ENCODE peak calls at places on chromosomes 2 and 18, in five cellular contexts. R is adrenal gland; G is neuronal stem cell; Q is CD8-positive, alpha-beta memory T cell; I is cardiac fibroblast. P is an unnamed sample.

GRCh38 chr2:98643496-98644100 is 35.2 kb downstream of the UNC50 start:
- DNase-seq in R (no peak), G (no peak), Q (no peak), I (peak), P (no peak)

GRCh38 chr2:78532762-78533399 is 492.6 kb upstream of the REG3G start:
- DNase-seq in R (no peak), G (no peak), Q (no peak), I (no peak), P (peak)

GRCh38 chr2:137947714-137948336 is 16.4 kb upstream of the HNMT start:
- DNase-seq in R (peak), G (peak), Q (peak), I (peak), P (peak)

GRCh38 chr2:130346741-130347066 is 4.0 kb downstream of the IMP4 start:
- DNase-seq in R (no peak), G (no peak), Q (no peak), I (no peak), P (no peak)

GRCh38 chr2:27306657-27307544 is 1.3 kb downstream of the UCN start:
- DNase-seq in R (no peak), G (no peak), Q (no peak), I (no peak), P (peak)

GRCh38 chr2:191020742-191021381 is 6.9 kb upstream of the STAT1 start:
- DNase-seq in R (peak), G (no peak), Q (peak), I (peak), P (no peak)

GRCh38 chr2:69618362-69618761 is 25.2 kb downstream of the AAK1 start:
- DNase-seq in R (peak), G (no peak), Q (no peak), I (no peak), P (no peak)

GRCh38 chr18:62420513-62421209 is 95.6 kb downstream of the TNFRSF11A start:
- DNase-seq in R (no peak), G (no peak), Q (peak), I (peak), P (no peak)

GRCh38 chr18:57352761-57353136 is 392 bp downstream of the ST8SIA3 start:
- DNase-seq in R (no peak), G (peak), Q (no peak), I (no peak), P (peak)

GRCh38 chr2:217279571-217279970 is 419.7 kb upstream of the TNP1 start:
- DNase-seq in R (no peak), G (no peak), Q (no peak), I (peak), P (no peak)

GRCh38 chr2:128420131-128420530 is 101.5 kb upstream of the HS6ST1 start:
- DNase-seq in R (peak), G (no peak), Q (no peak), I (no peak), P (peak)

GRCh38 chr2:8337321-8337720 is 344.5 kb upstream of the ID2 start:
- DNase-seq in R (no peak), G (no peak), Q (no peak), I (no peak), P (no peak)

GRCh38 chr2:217757108-217757463 is 245.7 kb downstream of the TNS1 start:
- DNase-seq in R (no peak), G (no peak), Q (no peak), I (no peak), P (no peak)

GRCh38 chr18:3305933-3306332 is 44.0 kb downstream of the MYL12B start:
- DNase-seq in R (peak), G (no peak), Q (no peak), I (peak), P (peak)

GRCh38 chr2:237491515-237492118 is 4.6 kb downstream of the MLPH start:
- DNase-seq in R (no peak), G (no peak), Q (no peak), I (no peak), P (no peak)

GRCh38 chr2:201363857-201364560 is 6.9 kb upstream of the FLACC1 start:
- DNase-seq in R (no peak), G (no peak), Q (no peak), I (peak), P (peak)

GRCh38 chr2:102604754-102605153 is 14.6 kb upstream of the SLC9A2 start:
- DNase-seq in R (peak), G (no peak), Q (no peak), I (no peak), P (no peak)

GRCh38 chr2:16632615-16633014 is 33.0 kb downstream of the CYRIA start:
- DNase-seq in R (no peak), G (peak), Q (no peak), I (no peak), P (no peak)

GRCh38 chr18:60017371-60017770 is 117.6 kb downstream of the PMAIP1 start:
- DNase-seq in R (no peak), G (no peak), Q (no peak), I (no peak), P (no peak)

GRCh38 chr2:46431481-46432235 is 47.7 kb upstream of the TMEM247 start:
- DNase-seq in R (no peak), G (no peak), Q (no peak), I (peak), P (no peak)

GRCh38 chr2:240327566-240327965 is 107.9 kb upstream of the GPC1 start:
- DNase-seq in R (peak), G (no peak), Q (no peak), I (no peak), P (no peak)

GRCh38 chr2:109130726-109130995 is 1.7 kb downstream of the SH3RF3 start:
- DNase-seq in R (no peak), G (no peak), Q (no peak), I (no peak), P (no peak)

GRCh38 chr2:109129356-109129920 is 433 bp downstream of the SH3RF3 start:
- DNase-seq in R (peak), G (peak), Q (no peak), I (peak), P (peak)

GRCh38 chr2:109131777-109132176 is 2.8 kb downstream of the SH3RF3 start:
- DNase-seq in R (peak), G (no peak), Q (no peak), I (peak), P (no peak)

GRCh38 chr2:109128466-109129355 is at the start of gene SH3RF3:
- DNase-seq in R (peak), G (peak), Q (no peak), I (peak), P (peak)

DNA sequence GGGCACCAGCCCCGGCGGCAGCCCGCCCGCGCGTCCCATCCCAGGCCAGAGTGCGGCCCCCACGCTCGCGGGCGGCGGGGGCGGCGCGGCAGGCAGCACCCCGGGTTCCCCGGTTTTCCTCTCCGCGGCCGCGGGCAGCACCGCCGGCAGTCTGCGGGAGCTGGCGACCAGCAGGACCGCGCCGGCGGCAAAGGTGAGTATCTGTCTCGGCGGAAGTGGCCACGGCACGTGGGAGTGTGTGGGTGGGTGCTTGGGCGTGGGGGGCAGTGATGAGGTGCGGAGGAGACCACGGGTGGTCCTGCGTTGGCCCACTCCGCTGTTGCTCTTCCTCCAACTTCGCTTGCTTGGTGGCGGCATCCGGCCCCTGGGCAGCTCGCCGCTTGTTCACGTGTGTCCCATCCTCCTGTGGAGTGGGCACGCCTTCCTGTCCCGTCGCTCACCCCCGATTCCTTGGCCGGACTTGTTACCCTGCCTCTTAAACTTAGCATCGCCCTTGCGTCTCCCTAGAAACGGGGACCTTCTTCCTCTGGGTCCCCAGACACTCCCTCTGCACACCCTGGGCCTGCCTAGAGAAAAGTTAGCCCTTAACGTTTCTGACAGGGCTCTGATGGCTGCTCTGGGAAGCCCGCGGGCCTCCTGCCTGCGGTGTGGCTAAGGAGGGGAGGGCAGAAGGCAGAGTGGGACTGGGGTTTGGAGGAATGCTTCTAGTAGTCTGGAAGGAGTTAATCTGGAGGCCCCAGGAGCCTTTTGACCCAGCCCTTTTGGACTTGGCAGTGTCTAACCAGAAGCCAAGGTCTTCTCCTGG is 1.1 kb downstream of the SH3RF3 start:
- DNase-seq in R (peak), G (no peak), Q (peak), I (peak), P (peak)
- H3K4me3 ChIP-seq in R (peak), G (peak), Q (no peak), I (peak), P (peak)

GRCh38 chr2:176157499-176158305 is 595 bp downstream of the HOXD3 start:
- DNase-seq in R (peak), G (no peak), Q (no peak), I (no peak), P (peak)
- H3K4me3 ChIP-seq in R (no peak), G (no peak), Q (no peak), I (no peak), P (no peak)

GRCh38 chr2:222888716-222889115 is 27.9 kb downstream of the ACSL3 start:
- DNase-seq in R (no peak), G (no peak), Q (no peak), I (no peak), P (no peak)

GRCh38 chr2:222895143-222895542 is 34.3 kb downstream of the ACSL3 start:
- DNase-seq in R (no peak), G (no peak), Q (no peak), I (no peak), P (no peak)

GRCh38 chr2:222892321-222892720 is 31.5 kb downstream of the ACSL3 start:
- DNase-seq in R (no peak), G (no peak), Q (no peak), I (peak), P (no peak)

GRCh38 chr2:222893716-222894115 is 32.9 kb downstream of the ACSL3 start:
- DNase-seq in R (no peak), G (no peak), Q (no peak), I (no peak), P (no peak)

DNA sequence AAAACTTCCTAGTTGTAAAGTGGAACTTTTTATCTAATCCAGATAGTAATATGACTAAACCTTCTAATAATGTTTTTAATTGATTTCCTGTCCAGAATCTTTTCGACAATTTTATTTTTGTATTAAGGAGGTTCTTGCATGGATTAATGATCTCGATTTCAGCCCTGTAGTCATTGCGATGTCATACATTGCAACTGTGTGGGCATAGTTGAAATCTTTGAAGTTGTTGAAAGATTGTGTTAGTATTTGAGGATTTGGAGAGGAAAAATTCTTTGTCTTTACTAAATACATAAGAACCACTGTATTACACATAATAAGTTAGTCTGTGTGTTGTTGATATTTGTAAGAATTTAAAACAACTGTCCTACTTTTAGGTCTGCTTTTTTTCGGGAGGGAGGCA is 31.1 kb downstream of the ACSL3 start:
- DNase-seq in R (no peak), G (no peak), Q (no peak), I (peak), P (no peak)
- H3K4me3 ChIP-seq in R (no peak), G (no peak), Q (no peak), I (no peak), P (no peak)

GRCh38 chr2:29528891-29529520 is 392.4 kb downstream of the ALK start:
- DNase-seq in R (peak), G (no peak), Q (no peak), I (peak), P (no peak)
- H3K4me3 ChIP-seq in R (no peak), G (no peak), Q (no peak), I (no peak), P (no peak)

P was measured in H7.